ENCODE peak calls at places on chromosome 4, in six cellular contexts. J is endodermal cell, Q is germinal center, V is left lung, M is fibroblast of mammary gland, G is hypothalamus. I is an unnamed sample.

GRCh38 chr4:78776031-78776728 is at the start of gene BMP2K:
- DNase-seq in J (peak; percentile 95), Q (peak; percentile 88), V (peak; percentile 84), M (peak; percentile 61), G (peak; percentile 93), I (peak; percentile 66)

GRCh38 chr4:47646372-47646771 is 161.3 kb downstream of the ATP10D start:
- DNase-seq in J (no peak), Q (no peak), V (no peak), M (no peak), G (no peak), I (no peak)

GRCh38 chr4:73713650-73714049 is 26.7 kb upstream of the CXCL8 start:
- DNase-seq in J (no peak), Q (no peak), V (no peak), M (no peak), G (no peak), I (no peak)

GRCh38 chr4:147787204-147787603 is 55.3 kb downstream of the ARHGAP10 start:
- DNase-seq in J (peak; percentile 55), Q (no peak), V (no peak), M (peak; percentile 90), G (no peak), I (no peak)

GRCh38 chr4:82588871-82589270 is 27.1 kb upstream of the TMEM150C start:
- DNase-seq in J (no peak), Q (no peak), V (no peak), M (no peak), G (no peak), I (no peak)

GRCh38 chr4:6195602-6196319 is 4.6 kb downstream of the JAKMIP1 start:
- DNase-seq in J (no peak), Q (no peak), V (no peak), M (no peak), G (no peak), I (no peak)

GRCh38 chr4:184807797-184808718 is 17.7 kb downstream of the ACSL1 start:
- DNase-seq in J (peak; percentile 83), Q (no peak), V (no peak), M (peak; percentile 92), G (peak; percentile 59), I (no peak)

GRCh38 chr4:3297066-3297859 is 4.4 kb downstream of the RGS12 start:
- DNase-seq in J (peak; percentile 42), Q (no peak), V (no peak), M (no peak), G (no peak), I (no peak)

GRCh38 chr4:38621004-38621684 is 42.9 kb upstream of the KLF3 start:
- DNase-seq in J (no peak), Q (no peak), V (peak; percentile 51), M (peak; percentile 76), G (no peak), I (no peak)

GRCh38 chr4:167218022-167218608 is 16.2 kb downstream of the SPOCK3 start:
- DNase-seq in J (no peak), Q (no peak), V (no peak), M (no peak), G (no peak), I (no peak)

GRCh38 chr4:37631551-37631950 is 54.6 kb downstream of the RELL1 start:
- DNase-seq in J (no peak), Q (no peak), V (peak; percentile 35), M (peak; percentile 73), G (no peak), I (no peak)

GRCh38 chr4:52548818-52549570 is 110.1 kb downstream of the USP46 start:
- DNase-seq in J (peak; percentile 26), Q (no peak), V (no peak), M (no peak), G (no peak), I (no peak)

GRCh38 chr4:121957266-121957665 is 5.4 kb upstream of the TRPC3 start:
- DNase-seq in J (no peak), Q (no peak), V (no peak), M (no peak), G (no peak), I (no peak)

GRCh38 chr4:987689-988513 is 1.1 kb downstream of the IDUA start:
- DNase-seq in J (no peak), Q (no peak), V (no peak), M (no peak), G (no peak), I (no peak)

GRCh38 chr4:6032249-6033244 is 14.3 kb upstream of the C4orf50 start:
- DNase-seq in J (no peak), Q (no peak), V (no peak), M (no peak), G (peak; percentile 64), I (no peak)

GRCh38 chr4:155960522-155960921 is 6.9 kb upstream of the CTSO start:
- DNase-seq in J (no peak), Q (no peak), V (no peak), M (peak; percentile 96), G (no peak), I (no peak)

GRCh38 chr4:19835429-19835828 is 416.3 kb upstream of the SLIT2 start:
- DNase-seq in J (no peak), Q (no peak), V (no peak), M (no peak), G (no peak), I (no peak)

GRCh38 chr4:7462509-7462971 is 27.8 kb upstream of the PSAPL1 start:
- DNase-seq in J (peak; percentile 83), Q (no peak), V (no peak), M (peak; percentile 3), G (peak; percentile 14), I (no peak)

GRCh38 chr4:188428935-188429334 is 289.7 kb downstream of the TRIML1 start:
- DNase-seq in J (no peak), Q (no peak), V (no peak), M (no peak), G (no peak), I (no peak)

GRCh38 chr4:2796261-2797187 is 3.6 kb downstream of the SH3BP2 start:
- DNase-seq in J (no peak), Q (no peak), V (peak; percentile 49), M (no peak), G (no peak), I (no peak)

GRCh38 chr4:99749445-99750391 is 66.9 kb upstream of the DAPP1 start:
- DNase-seq in J (no peak), Q (no peak), V (no peak), M (no peak), G (no peak), I (no peak)

GRCh38 chr4:13328591-13328990 is 155.5 kb downstream of the RAB28 start:
- DNase-seq in J (no peak), Q (no peak), V (no peak), M (peak; percentile 60), G (no peak), I (no peak)

GRCh38 chr4:7295201-7295916 is 103.0 kb downstream of the SORCS2 start:
- DNase-seq in J (no peak), Q (no peak), V (peak; percentile 53), M (peak; percentile 27), G (peak; percentile 87), I (no peak)

GRCh38 chr4:176780995-176781738 is 11.6 kb downstream of the VEGFC start:
- DNase-seq in J (no peak), Q (no peak), V (no peak), M (peak; percentile 83), G (no peak), I (no peak)

GRCh38 chr4:153110739-153111138 is 93.5 kb upstream of the TRIM2 start:
- DNase-seq in J (no peak), Q (no peak), V (no peak), M (no peak), G (no peak), I (no peak)

GRCh38 chr4:185902654-185903053 is 90.7 kb upstream of the SORBS2 start:
- DNase-seq in J (no peak), Q (no peak), V (no peak), M (peak; percentile 34), G (no peak), I (no peak)

GRCh38 chr4:147103403-147103946 is 157.8 kb upstream of the TTC29 start:
- DNase-seq in J (peak; percentile 49), Q (no peak), V (no peak), M (peak; percentile 98), G (peak; percentile 51), I (no peak)

GRCh38 chr4:185567828-185568442 is 32.6 kb upstream of the PDLIM3 start:
- DNase-seq in J (no peak), Q (no peak), V (peak; percentile 50), M (peak; percentile 32), G (peak; percentile 10), I (no peak)

I was measured in GM12891.